ENCODE peak calls at places on chromosomes 7 and 10, in eight cellular contexts. One of them, this sample, is unnamed.

GRCh38 chr7:24406818-24407226 is 122.8 kb downstream of the NPY start:
- DNase-seq in spleen: no peak
- DNase-seq in endothelial cell of umbilical vein: no peak
- DNase-seq in stomach: no peak
- DNase-seq in HCT116: no peak
- DNase-seq in SK-N-SH: no peak
- DNase-seq in transverse colon: no peak
- DNase-seq in suprapubic skin: no peak
- DNase-seq in this sample: no peak

GRCh38 chr7:1317654-1318450 is 85.2 kb downstream of the UNCX start:
- DNase-seq in transverse colon: no peak
- DNase-seq in stomach: no peak
- DNase-seq in spleen: peak; percentile 48
- DNase-seq in SK-N-SH: peak; percentile 20
- DNase-seq in suprapubic skin: no peak
- DNase-seq in HCT116: no peak
- DNase-seq in endothelial cell of umbilical vein: no peak
- DNase-seq in this sample: no peak

GRCh38 chr10:73848821-73849489 is 25.4 kb downstream of the CAMK2G start:
- DNase-seq in HCT116: peak; percentile 47
- DNase-seq in SK-N-SH: peak; percentile 91
- DNase-seq in stomach: peak; percentile 88
- DNase-seq in spleen: peak; percentile 96
- DNase-seq in transverse colon: peak; percentile 90
- DNase-seq in suprapubic skin: peak; percentile 91
- DNase-seq in endothelial cell of umbilical vein: peak; percentile 76
- DNase-seq in this sample: no peak

GRCh38 chr7:107090452-107090851 is 45.9 kb downstream of the PRKAR2B start:
- DNase-seq in endothelial cell of umbilical vein: peak; percentile 42
- DNase-seq in HCT116: no peak
- DNase-seq in stomach: no peak
- DNase-seq in SK-N-SH: no peak
- DNase-seq in suprapubic skin: no peak
- DNase-seq in transverse colon: no peak
- DNase-seq in spleen: no peak
- DNase-seq in this sample: no peak

GRCh38 chr10:96664563-96664962 is 55.8 kb downstream of the PIK3AP1 start:
- DNase-seq in SK-N-SH: no peak
- DNase-seq in spleen: no peak
- DNase-seq in transverse colon: no peak
- DNase-seq in endothelial cell of umbilical vein: no peak
- DNase-seq in HCT116: no peak
- DNase-seq in stomach: no peak
- DNase-seq in suprapubic skin: no peak
- DNase-seq in this sample: no peak

GRCh38 chr7:84490661-84491060 is 296.1 kb upstream of the SEMA3A start:
- DNase-seq in stomach: no peak
- DNase-seq in transverse colon: no peak
- DNase-seq in endothelial cell of umbilical vein: no peak
- DNase-seq in suprapubic skin: no peak
- DNase-seq in spleen: no peak
- DNase-seq in HCT116: no peak
- DNase-seq in SK-N-SH: no peak
- DNase-seq in this sample: no peak

GRCh38 chr7:70574970-70575799 is 556.8 kb upstream of the GALNT17 start:
- DNase-seq in endothelial cell of umbilical vein: no peak
- DNase-seq in suprapubic skin: no peak
- DNase-seq in stomach: no peak
- DNase-seq in SK-N-SH: peak; percentile 76
- DNase-seq in spleen: no peak
- DNase-seq in transverse colon: no peak
- DNase-seq in HCT116: no peak
- DNase-seq in this sample: no peak

GRCh38 chr10:132223156-132223590 is 36.4 kb downstream of the DPYSL4 start:
- DNase-seq in transverse colon: peak; percentile 80
- DNase-seq in spleen: peak; percentile 91
- DNase-seq in suprapubic skin: peak; percentile 78
- DNase-seq in HCT116: peak; percentile 36
- DNase-seq in endothelial cell of umbilical vein: peak; percentile 79
- DNase-seq in stomach: peak; percentile 75
- DNase-seq in SK-N-SH: peak; percentile 94
- DNase-seq in this sample: no peak

GRCh38 chr7:105674200-105675030 is 93.1 kb upstream of the EFCAB10 start:
- DNase-seq in HCT116: no peak
- DNase-seq in suprapubic skin: no peak
- DNase-seq in spleen: no peak
- DNase-seq in transverse colon: no peak
- DNase-seq in stomach: no peak
- DNase-seq in SK-N-SH: no peak
- DNase-seq in endothelial cell of umbilical vein: no peak
- DNase-seq in this sample: no peak

GRCh38 chr10:72258617-72259016 is 15.1 kb upstream of the DDIT4 start:
- DNase-seq in spleen: no peak
- DNase-seq in endothelial cell of umbilical vein: no peak
- DNase-seq in stomach: no peak
- DNase-seq in suprapubic skin: no peak
- DNase-seq in SK-N-SH: no peak
- DNase-seq in HCT116: no peak
- DNase-seq in transverse colon: no peak
- DNase-seq in this sample: no peak

GRCh38 chr10:72261323-72262018 is 12.3 kb upstream of the DDIT4 start:
- DNase-seq in stomach: peak; percentile 36
- DNase-seq in endothelial cell of umbilical vein: peak; percentile 22
- DNase-seq in transverse colon: peak; percentile 35
- DNase-seq in SK-N-SH: peak; percentile 57
- DNase-seq in suprapubic skin: no peak
- DNase-seq in spleen: no peak
- DNase-seq in HCT116: no peak
- DNase-seq in this sample: no peak

GRCh38 chr10:72259491-72260214 is 14.1 kb upstream of the DDIT4 start:
- DNase-seq in endothelial cell of umbilical vein: no peak
- DNase-seq in spleen: no peak
- DNase-seq in suprapubic skin: no peak
- DNase-seq in SK-N-SH: peak; percentile 72
- DNase-seq in HCT116: no peak
- DNase-seq in stomach: no peak
- DNase-seq in transverse colon: no peak
- DNase-seq in this sample: no peak

GRCh38 chr10:72260588-72261322 is 13.0 kb upstream of the DDIT4 start:
- DNase-seq in transverse colon: peak; percentile 90
- DNase-seq in HCT116: no peak
- DNase-seq in SK-N-SH: peak; percentile 95
- DNase-seq in spleen: peak; percentile 97
- DNase-seq in endothelial cell of umbilical vein: peak; percentile 55
- DNase-seq in suprapubic skin: peak; percentile 91
- DNase-seq in stomach: peak; percentile 83
- DNase-seq in this sample: peak; percentile 96

DNA sequence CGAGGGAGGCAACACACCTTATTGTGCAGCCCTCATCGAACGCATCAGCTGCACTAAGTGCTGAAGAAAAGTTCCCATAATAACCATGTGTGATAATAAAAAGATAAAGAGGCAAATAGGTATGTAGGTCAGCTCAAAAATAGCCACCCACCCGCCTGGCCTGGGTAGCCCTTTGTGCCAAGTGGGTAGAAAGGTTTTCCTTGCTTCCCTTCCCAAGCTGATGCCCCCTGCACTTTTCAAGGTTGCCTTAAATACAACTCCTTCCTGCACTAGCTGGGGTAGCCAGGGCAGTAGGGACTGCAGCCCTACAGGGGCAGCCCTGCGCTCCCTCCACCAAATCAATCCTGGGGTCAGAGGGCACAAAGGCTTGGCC is 13.5 kb upstream of the DDIT4 start:
- DNase-seq in endothelial cell of umbilical vein: no peak
- DNase-seq in spleen: no peak
- DNase-seq in stomach: peak; percentile 44
- DNase-seq in SK-N-SH: no peak
- DNase-seq in suprapubic skin: no peak
- DNase-seq in transverse colon: peak; percentile 20
- DNase-seq in HCT116: no peak
- DNase-seq in this sample: no peak
- TF ChIP-seq POLR2AphosphoS5 in endothelial cell of umbilical vein: no peak
- TF ChIP-seq POLR2AphosphoS5 in spleen: no peak
- TF ChIP-seq POLR2AphosphoS5 in stomach: no peak
- TF ChIP-seq POLR2AphosphoS5 in SK-N-SH: no peak
- TF ChIP-seq POLR2AphosphoS5 in suprapubic skin: no peak
- TF ChIP-seq POLR2AphosphoS5 in transverse colon: no peak
- TF ChIP-seq POLR2AphosphoS5 in HCT116: no peak
- TF ChIP-seq POLR2AphosphoS5 in this sample: no peak

GRCh38 chr7:98917331-98917730 is 39.0 kb downstream of the TRRAP start:
- DNase-seq in endothelial cell of umbilical vein: no peak
- DNase-seq in spleen: no peak
- DNase-seq in SK-N-SH: no peak
- DNase-seq in transverse colon: no peak
- DNase-seq in stomach: no peak
- DNase-seq in suprapubic skin: no peak
- DNase-seq in HCT116: no peak
- DNase-seq in this sample: no peak

GRCh38 chr7:98913612-98914011 is 35.3 kb downstream of the TRRAP start:
- DNase-seq in suprapubic skin: no peak
- DNase-seq in stomach: no peak
- DNase-seq in HCT116: no peak
- DNase-seq in SK-N-SH: no peak
- DNase-seq in spleen: no peak
- DNase-seq in transverse colon: no peak
- DNase-seq in endothelial cell of umbilical vein: no peak
- DNase-seq in this sample: no peak

GRCh38 chr7:98909487-98909886 is 31.2 kb downstream of the TRRAP start:
- DNase-seq in endothelial cell of umbilical vein: no peak
- DNase-seq in SK-N-SH: no peak
- DNase-seq in suprapubic skin: no peak
- DNase-seq in HCT116: no peak
- DNase-seq in stomach: no peak
- DNase-seq in spleen: no peak
- DNase-seq in transverse colon: no peak
- DNase-seq in this sample: no peak

GRCh38 chr7:98911936-98912335 is 33.6 kb downstream of the TRRAP start:
- DNase-seq in endothelial cell of umbilical vein: no peak
- DNase-seq in suprapubic skin: no peak
- DNase-seq in transverse colon: no peak
- DNase-seq in SK-N-SH: no peak
- DNase-seq in stomach: peak; percentile 37
- DNase-seq in HCT116: no peak
- DNase-seq in spleen: peak; percentile 6
- DNase-seq in this sample: no peak

GRCh38 chr7:98913026-98913425 is 34.7 kb downstream of the TRRAP start:
- DNase-seq in transverse colon: no peak
- DNase-seq in spleen: no peak
- DNase-seq in HCT116: no peak
- DNase-seq in suprapubic skin: no peak
- DNase-seq in SK-N-SH: no peak
- DNase-seq in endothelial cell of umbilical vein: no peak
- DNase-seq in stomach: no peak
- DNase-seq in this sample: no peak
- H3K36me3 ChIP-seq in transverse colon: peaks cover 82% of the 10 kb centered on the region
- H3K36me3 ChIP-seq in spleen: peaks cover 83% of the 10 kb centered on the region
- H3K36me3 ChIP-seq in HCT116: peaks cover 63% of the 10 kb centered on the region
- H3K36me3 ChIP-seq in suprapubic skin: peaks cover 96% of the 10 kb centered on the region
- H3K36me3 ChIP-seq in SK-N-SH: peaks cover 92% of the 10 kb centered on the region
- H3K36me3 ChIP-seq in endothelial cell of umbilical vein: peaks cover 49% of the 10 kb centered on the region
- H3K36me3 ChIP-seq in stomach: peaks cover 100% of the 10 kb centered on the region
- H3K36me3 ChIP-seq in this sample: no peaks in the 10 kb centered on the region

DNA sequence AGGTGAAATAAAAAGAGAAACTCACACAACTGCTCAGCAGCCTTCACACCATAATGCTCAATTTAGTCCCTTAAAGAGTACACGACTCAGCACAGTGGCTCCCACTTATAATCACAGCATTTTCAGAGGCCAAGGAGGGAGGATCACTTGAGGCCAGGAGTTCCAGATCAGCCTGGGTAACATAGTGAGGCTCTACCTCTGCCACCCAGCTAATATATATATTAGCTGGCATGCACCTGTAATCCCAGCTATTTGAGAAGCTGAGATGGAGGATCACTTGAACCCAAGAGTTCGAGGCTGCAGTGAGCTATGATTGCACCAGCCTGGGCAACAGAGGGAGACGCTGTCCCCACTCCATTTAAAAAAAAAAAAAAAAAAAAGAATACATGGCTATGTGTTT is 2.2 kb downstream of the ITIH2 start:
- DNase-seq in HCT116: no peak
- DNase-seq in endothelial cell of umbilical vein: no peak
- DNase-seq in SK-N-SH: no peak
- DNase-seq in spleen: no peak
- DNase-seq in stomach: no peak
- DNase-seq in transverse colon: no peak
- DNase-seq in suprapubic skin: no peak
- DNase-seq in this sample: no peak
- H3K4me3 ChIP-seq in HCT116: no peak overlapping the region
- H3K4me3 ChIP-seq in endothelial cell of umbilical vein: no peak overlapping the region
- H3K4me3 ChIP-seq in SK-N-SH: no peak overlapping the region
- H3K4me3 ChIP-seq in spleen: no peak overlapping the region
- H3K4me3 ChIP-seq in stomach: no peak overlapping the region
- H3K4me3 ChIP-seq in transverse colon: no peak overlapping the region
- H3K4me3 ChIP-seq in suprapubic skin: no peak overlapping the region
- H3K4me3 ChIP-seq in this sample: no peak overlapping the region

GRCh38 chr10:30434273-30435067 is 486 bp downstream of the MAP3K8 start:
- DNase-seq in spleen: peak; percentile 96
- DNase-seq in HCT116: peak; percentile 31
- DNase-seq in transverse colon: peak; percentile 88
- DNase-seq in endothelial cell of umbilical vein: peak; percentile 82
- DNase-seq in SK-N-SH: peak; percentile 81
- DNase-seq in stomach: peak; percentile 82
- DNase-seq in suprapubic skin: peak; percentile 97
- DNase-seq in this sample: peak; percentile 94

GRCh38 chr10:30436688-30437038 is 2.7 kb downstream of the MAP3K8 start:
- DNase-seq in suprapubic skin: no peak
- DNase-seq in stomach: no peak
- DNase-seq in endothelial cell of umbilical vein: no peak
- DNase-seq in SK-N-SH: no peak
- DNase-seq in transverse colon: no peak
- DNase-seq in spleen: no peak
- DNase-seq in HCT116: no peak
- DNase-seq in this sample: no peak

GRCh38 chr10:30435068-30435422 is 1.1 kb downstream of the MAP3K8 start:
- DNase-seq in transverse colon: peak; percentile 51
- DNase-seq in spleen: peak; percentile 76
- DNase-seq in HCT116: no peak
- DNase-seq in endothelial cell of umbilical vein: no peak
- DNase-seq in stomach: peak; percentile 39
- DNase-seq in SK-N-SH: no peak
- DNase-seq in suprapubic skin: no peak
- DNase-seq in this sample: no peak

GRCh38 chr10:30437039-30437781 is 3.2 kb downstream of the MAP3K8 start:
- DNase-seq in HCT116: no peak
- DNase-seq in suprapubic skin: no peak
- DNase-seq in endothelial cell of umbilical vein: peak; percentile 59
- DNase-seq in stomach: no peak
- DNase-seq in spleen: no peak
- DNase-seq in SK-N-SH: no peak
- DNase-seq in transverse colon: no peak
- DNase-seq in this sample: peak; percentile 77

DNA sequence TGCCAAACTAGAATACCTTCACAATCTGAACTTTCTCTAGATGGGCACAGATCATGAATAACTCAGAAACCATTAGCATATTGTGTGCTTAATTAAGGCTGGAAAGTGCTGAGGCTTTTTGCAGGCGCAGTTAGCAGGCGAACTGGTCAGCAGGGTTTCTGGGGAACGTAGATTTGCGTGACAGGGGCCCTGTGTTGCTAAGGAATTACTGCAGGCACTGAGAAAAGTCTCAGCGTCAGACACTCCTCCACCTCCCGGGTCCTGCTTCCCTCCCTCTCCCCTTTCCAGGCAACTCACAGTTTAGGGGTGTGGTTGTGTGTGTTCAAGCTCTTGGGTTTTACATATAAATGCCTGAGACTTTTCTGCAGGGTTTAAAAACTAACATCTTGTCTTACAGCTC is 2.2 kb downstream of the MAP3K8 start:
- DNase-seq in HCT116: no peak
- DNase-seq in transverse colon: peak; percentile 45
- DNase-seq in stomach: peak; percentile 34
- DNase-seq in endothelial cell of umbilical vein: peak; percentile 43
- DNase-seq in suprapubic skin: no peak
- DNase-seq in spleen: no peak
- DNase-seq in SK-N-SH: no peak
- DNase-seq in this sample: no peak
- TF ChIP-seq POLR2AphosphoS5 in HCT116: no peak
- TF ChIP-seq POLR2AphosphoS5 in transverse colon: peak; percentile 31
- TF ChIP-seq POLR2AphosphoS5 in stomach: peak; percentile 43
- TF ChIP-seq POLR2AphosphoS5 in endothelial cell of umbilical vein: no peak
- TF ChIP-seq POLR2AphosphoS5 in suprapubic skin: no peak
- TF ChIP-seq POLR2AphosphoS5 in spleen: no peak
- TF ChIP-seq POLR2AphosphoS5 in SK-N-SH: no peak
- TF ChIP-seq POLR2AphosphoS5 in this sample: no peak

This sample was measured in vagina.